ENCODE peak calls at places on chromosomes 11 and 22, in four cellular contexts. X is breast epithelium, I is HepG2, J is spleen. Y is an unnamed sample.

GRCh38 chr11:73323464-73323863 is 15.4 kb downstream of the ARHGEF17 start:
- DNase-seq in X (no peak), I (peak), J (peak), Y (no peak)

GRCh38 chr11:97461044-97461880 is 1071.4 kb downstream of the JRKL start:
- DNase-seq in X (no peak), I (no peak), J (peak), Y (no peak)

GRCh38 chr11:111735262-111736116 is 30.7 kb downstream of the PPP2R1B start:
- DNase-seq in X (peak), I (no peak), J (peak), Y (no peak)

GRCh38 chr22:17749605-17750395 is 24.5 kb downstream of the BID start:
- DNase-seq in X (no peak), I (no peak), J (no peak), Y (no peak)

GRCh38 chr22:20653795-20654342 is 120.0 kb upstream of the SERPIND1 start:
- DNase-seq in X (peak), I (no peak), J (no peak), Y (peak)

GRCh38 chr11:20013346-20014066 is 146.8 kb downstream of the DBX1 start:
- DNase-seq in X (no peak), I (peak), J (no peak), Y (no peak)

GRCh38 chr22:21567456-21568206 is at the start of gene UBE2L3:
- DNase-seq in X (peak), I (peak), J (peak), Y (peak)

GRCh38 chr11:62449451-62449851 is 30.6 kb downstream of the SCGB1A1 start:
- DNase-seq in X (no peak), I (no peak), J (no peak), Y (no peak)

GRCh38 chr11:37352485-37352884 is 754.4 kb upstream of the RAG2 start:
- DNase-seq in X (no peak), I (no peak), J (no peak), Y (no peak)

GRCh38 chr22:40276877-40277823 is 69.2 kb upstream of the ADSL start:
- DNase-seq in X (no peak), I (no peak), J (no peak), Y (no peak)

GRCh38 chr11:35734669-35735068 is 72.1 kb downstream of the TRIM44 start:
- DNase-seq in X (no peak), I (peak), J (no peak), Y (no peak)

GRCh38 chr22:46262449-46263207 is 515 bp downstream of the PKDREJ start:
- DNase-seq in X (no peak), I (no peak), J (peak), Y (no peak)

GRCh38 chr11:18312663-18313420 is 9.1 kb downstream of the HPS5 start:
- DNase-seq in X (peak), I (no peak), J (no peak), Y (no peak)

GRCh38 chr11:1749020-1749758 is 1.2 kb downstream of the IFITM10 start:
- DNase-seq in X (no peak), I (no peak), J (peak), Y (no peak)

GRCh38 chr22:19876314-19876940 is 21.8 kb upstream of the GNB1L start:
- DNase-seq in X (no peak), I (no peak), J (peak), Y (no peak)

GRCh38 chr22:48894064-48894671 is 933.5 kb downstream of the BRD1 start:
- DNase-seq in X (no peak), I (no peak), J (peak), Y (peak)

GRCh38 chr11:73465019-73465675 is 88.9 kb downstream of the RELT start:
- DNase-seq in X (no peak), I (no peak), J (no peak), Y (no peak)

GRCh38 chr22:47547881-47548630 is 785.6 kb downstream of the TBC1D22A start:
- DNase-seq in X (no peak), I (no peak), J (no peak), Y (peak)

GRCh38 chr11:73293356-73293936 is 14.6 kb upstream of the ARHGEF17 start:
- DNase-seq in X (no peak), I (no peak), J (peak), Y (no peak)

GRCh38 chr11:67040147-67040546 is 16.5 kb upstream of the RHOD start:
- DNase-seq in X (no peak), I (no peak), J (no peak), Y (no peak)

GRCh38 chr11:124897681-124898680 is at the start of gene ROBO4:
- DNase-seq in X (no peak), I (peak), J (peak), Y (no peak)

GRCh38 chr11:66969584-66970205 is 5.4 kb upstream of the C11orf86 start:
- DNase-seq in X (no peak), I (no peak), J (no peak), Y (no peak)

GRCh38 chr22:50570861-50571260 is 7.4 kb downstream of the CPT1B start:
- DNase-seq in X (no peak), I (no peak), J (no peak), Y (no peak)

GRCh38 chr11:35045219-35045819 is 93.7 kb upstream of the CD44 start:
- DNase-seq in X (no peak), I (peak), J (peak), Y (no peak)

GRCh38 chr11:124276081-124276480 is 19.9 kb downstream of the OR8G5 start:
- DNase-seq in X (no peak), I (no peak), J (no peak), Y (no peak)

GRCh38 chr11:131691558-131692041 is 321.2 kb downstream of the NTM start:
- DNase-seq in X (no peak), I (no peak), J (no peak), Y (no peak)

GRCh38 chr11:88035271-88035670 is 140.0 kb downstream of the RAB38 start:
- DNase-seq in X (no peak), I (no peak), J (no peak), Y (no peak)

GRCh38 chr11:128725630-128726461 is 32.0 kb downstream of the FLI1 start:
- DNase-seq in X (no peak), I (no peak), J (peak), Y (no peak)

GRCh38 chr11:25776238-25776637 is 555.7 kb upstream of the ANO3 start:
- DNase-seq in X (no peak), I (no peak), J (no peak), Y (no peak)

GRCh38 chr11:2769409-2769778 is 69.6 kb upstream of the KCNQ1OT1 start:
- DNase-seq in X (no peak), I (no peak), J (no peak), Y (no peak)

GRCh38 chr22:32874330-32874729 is 72.8 kb downstream of the TIMP3 start:
- DNase-seq in X (no peak), I (no peak), J (no peak), Y (no peak)

GRCh38 chr11:94537051-94537600 is 6.6 kb upstream of the FUT4 start:
- DNase-seq in X (no peak), I (no peak), J (no peak), Y (no peak)

GRCh38 chr11:2797741-2798361 is 87.7 kb downstream of the CDKN1C start:
- DNase-seq in X (no peak), I (no peak), J (peak), Y (no peak)

GRCh38 chr22:23383491-23384450 is 196.3 kb downstream of the IGLL1 start:
- DNase-seq in X (no peak), I (no peak), J (peak), Y (no peak)

DNA sequence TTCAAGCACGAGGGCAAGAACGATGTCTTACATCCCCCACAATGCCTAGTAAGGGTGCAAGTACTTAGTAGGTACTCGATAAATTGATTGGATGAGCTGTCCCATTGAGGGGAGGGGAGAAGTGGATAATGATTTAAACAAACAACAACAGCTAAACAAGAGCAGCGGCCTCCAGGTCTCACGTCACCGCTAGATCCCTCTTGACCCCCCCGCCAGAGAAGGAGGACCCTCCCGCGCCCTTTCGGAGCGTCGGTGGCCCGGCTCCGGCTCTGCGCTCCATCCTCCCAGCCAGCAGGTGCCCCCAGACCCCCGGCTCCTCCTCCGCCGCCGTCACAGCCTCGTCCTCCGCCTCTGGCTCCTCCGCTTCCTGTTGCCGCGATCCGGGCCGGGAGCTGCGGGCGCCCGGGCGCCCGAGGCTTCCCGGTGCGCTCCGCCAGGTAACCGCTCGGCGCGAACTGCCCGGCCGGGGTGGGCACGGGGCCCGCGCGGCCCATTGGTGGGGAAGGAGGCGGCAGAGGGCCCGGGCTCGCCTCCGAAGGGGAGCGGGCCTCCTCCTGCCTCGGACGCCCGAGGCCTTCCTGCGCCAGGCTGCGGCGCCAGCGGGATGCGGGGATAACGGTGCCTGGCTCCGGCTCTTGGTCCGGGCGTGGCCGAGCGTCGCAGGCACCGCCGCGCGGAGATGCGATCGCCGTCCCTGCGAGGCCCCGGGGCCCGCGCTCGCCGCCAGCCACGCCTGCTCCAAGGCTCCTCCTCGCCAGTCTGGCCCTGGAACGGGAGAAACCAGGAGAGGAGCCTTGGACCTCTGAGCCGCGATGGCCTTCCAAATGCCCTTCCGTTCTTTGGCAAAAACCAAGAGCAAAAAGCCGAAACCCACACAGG is at the start of gene TLCD5:
- DNase-seq in X (no peak), I (peak), J (peak), Y (no peak)
- TF ChIP-seq CTCF in X (no peak), I (peak), J (no peak), Y (peak)

GRCh38 chr11:95715777-95716241 is 73.8 kb downstream of the FAM76B start:
- DNase-seq in X (peak), I (peak), J (no peak), Y (no peak)

GRCh38 chr11:95716266-95716665 is 73.3 kb downstream of the FAM76B start:
- DNase-seq in X (no peak), I (no peak), J (no peak), Y (no peak)

GRCh38 chr11:95714853-95715776 is 74.5 kb downstream of the FAM76B start:
- DNase-seq in X (no peak), I (no peak), J (no peak), Y (no peak)

GRCh38 chr11:95720219-95720618 is 69.4 kb downstream of the FAM76B start:
- DNase-seq in X (no peak), I (no peak), J (no peak), Y (no peak)

GRCh38 chr11:95717314-95717713 is 72.3 kb downstream of the FAM76B start:
- DNase-seq in X (no peak), I (no peak), J (no peak), Y (no peak)
- H3K4me3 ChIP-seq in X (no peak), I (no peak), J (no peak), Y (no peak)

GRCh38 chr11:61336171-61336935 is 3.3 kb downstream of the TKFC start:
- DNase-seq in X (peak), I (peak), J (peak), Y (peak)
- TF ChIP-seq POLR2AphosphoS5 in X (peak), I (no peak), J (peak), Y (peak)

DNA sequence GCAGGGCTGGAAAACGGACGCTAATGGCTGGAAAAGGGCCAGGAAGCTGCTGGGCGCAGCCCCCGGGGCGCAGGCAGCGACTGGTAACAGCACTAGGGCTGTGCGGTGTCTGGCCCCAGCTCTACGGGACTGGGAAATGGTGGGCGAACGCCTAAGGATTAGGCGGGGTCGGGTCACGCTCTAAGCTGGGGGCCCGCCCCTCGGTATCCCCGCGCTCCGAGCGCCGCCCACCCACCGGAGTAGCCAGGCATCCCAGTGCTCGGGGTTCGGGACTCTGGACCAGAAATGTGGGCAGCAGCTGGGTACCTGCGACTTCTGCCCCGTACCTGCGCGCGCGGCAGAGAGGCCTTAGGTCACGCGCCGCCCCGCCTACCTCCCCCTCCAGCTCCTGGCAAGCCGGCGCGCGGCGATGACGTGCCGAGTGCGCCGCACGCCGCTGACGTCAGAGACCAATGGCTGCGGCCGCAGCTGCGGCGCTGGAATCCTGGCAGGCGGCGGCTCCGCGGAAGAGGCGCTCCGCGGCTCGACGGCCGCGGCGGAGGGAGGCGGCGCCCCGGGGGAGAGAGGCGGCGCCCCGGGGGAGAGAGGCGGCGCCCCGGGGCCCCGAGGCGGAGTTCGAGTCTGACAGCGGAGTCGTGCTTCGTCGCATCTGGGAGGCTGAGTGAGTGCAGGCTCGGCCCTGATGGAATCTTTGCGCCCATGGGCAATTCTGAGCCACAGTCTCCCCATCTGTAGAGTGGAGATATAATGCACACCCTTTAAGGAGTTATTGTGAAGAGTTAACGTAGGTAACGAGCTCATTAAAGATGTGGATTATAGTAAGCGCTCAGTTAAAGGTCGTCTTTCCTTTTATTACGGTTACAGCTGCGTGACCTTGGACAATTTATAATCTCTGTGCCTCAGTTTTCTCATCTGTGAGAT is at the start of the genes HPS4 and SRRD:
- DNase-seq in X (peak), I (peak), J (peak), Y (peak)
- TF ChIP-seq CTCF in X (no peak), I (no peak), J (no peak), Y (peak)

GRCh38 chr11:120131941-120132644 is 5.8 kb downstream of the TRIM29 start:
- DNase-seq in X (peak), I (peak), J (peak), Y (no peak)

GRCh38 chr11:120129570-120129969 is 8.3 kb downstream of the TRIM29 start:
- DNase-seq in X (peak), I (no peak), J (peak), Y (no peak)

GRCh38 chr11:120130991-120131760 is 6.7 kb downstream of the TRIM29 start:
- DNase-seq in X (peak), I (no peak), J (peak), Y (no peak)

GRCh38 chr11:120128392-120129172 is 9.3 kb downstream of the TRIM29 start:
- DNase-seq in X (peak), I (peak), J (peak), Y (no peak)

GRCh38 chr11:120130176-120130980 is 7.5 kb downstream of the TRIM29 start:
- DNase-seq in X (peak), I (no peak), J (peak), Y (no peak)
- H3K4me3 ChIP-seq in X (no peak), I (no peak), J (no peak), Y (no peak)

GRCh38 chr11:46279393-46280099 is 2.1 kb downstream of the CREB3L1 start:
- DNase-seq in X (no peak), I (no peak), J (no peak), Y (no peak)
- TF ChIP-seq POLR2AphosphoS5 in X (no peak), I (no peak), J (peak), Y (peak)

GRCh38 chr22:24948356-24949202 is 2.1 kb upstream of the LHFPL7 start:
- DNase-seq in X (no peak), I (no peak), J (no peak), Y (no peak)
- TF ChIP-seq CTCF in X (no peak), I (no peak), J (no peak), Y (no peak)

GRCh38 chr11:75272821-75273301 is 32.3 kb downstream of the TPBGL start:
- DNase-seq in X (no peak), I (no peak), J (peak), Y (no peak)
- H3K4me3 ChIP-seq in X (no peak), I (no peak), J (no peak), Y (no peak)

Y was measured in esophagus muscularis mucosa.